ENCODE peak calls at places on chromosomes 16 and 17, in four cellular contexts. E, O, N and Z are unnamed samples.

GRCh38 chr17:45370949-45371413 is 54.2 kb upstream of the MAP3K14 start:
- DNase-seq in E (no peak), O (no peak), N (no peak), Z (no peak)

GRCh38 chr17:78128616-78129384 is at the start of gene TMC6:
- DNase-seq in E (peak), O (peak), N (peak), Z (no peak)

GRCh38 chr17:79125503-79125902 is 50.9 kb downstream of the ENGASE start:
- DNase-seq in E (peak), O (no peak), N (no peak), Z (no peak)

GRCh38 chr17:80005360-80006338 is 30.0 kb downstream of the TBC1D16 start:
- DNase-seq in E (peak), O (peak), N (peak), Z (no peak)

GRCh38 chr17:57327176-57327970 is 71.0 kb downstream of the MSI2 start:
- DNase-seq in E (no peak), O (no peak), N (no peak), Z (no peak)

GRCh38 chr16:21156767-21157467 is 1.6 kb upstream of the LDAF1 start:
- DNase-seq in E (peak), O (peak), N (peak), Z (peak)

GRCh38 chr16:13378151-13378550 is 476.8 kb downstream of the SHISA9 start:
- DNase-seq in E (no peak), O (no peak), N (no peak), Z (no peak)

GRCh38 chr16:17571499-17572093 is 100.8 kb upstream of the XYLT1 start:
- DNase-seq in E (no peak), O (no peak), N (no peak), Z (no peak)

GRCh38 chr17:2071421-2072281 is 16.7 kb downstream of the HIC1 start:
- DNase-seq in E (no peak), O (no peak), N (no peak), Z (peak)

GRCh38 chr16:70723740-70724145 is 37.9 kb upstream of the MTSS2 start:
- DNase-seq in E (no peak), O (no peak), N (no peak), Z (no peak)

GRCh38 chr17:17730250-17730935 is 49.1 kb downstream of the RAI1 start:
- DNase-seq in E (no peak), O (no peak), N (no peak), Z (no peak)

GRCh38 chr17:47301831-47302230 is 21.9 kb upstream of the EFCAB13 start:
- DNase-seq in E (no peak), O (no peak), N (no peak), Z (no peak)

GRCh38 chr16:10145636-10146035 is 36.6 kb downstream of the GRIN2A start:
- DNase-seq in E (no peak), O (no peak), N (no peak), Z (no peak)

GRCh38 chr17:50615818-50616217 is 18.9 kb upstream of the ABCC3 start:
- DNase-seq in E (no peak), O (no peak), N (no peak), Z (no peak)

GRCh38 chr17:48261297-48261880 is 153.8 kb downstream of the SNX11 start:
- DNase-seq in E (peak), O (peak), N (peak), Z (no peak)

GRCh38 chr17:36657763-36658490 is 56.5 kb downstream of the MRM1 start:
- DNase-seq in E (peak), O (peak), N (peak), Z (no peak)

GRCh38 chr16:58177347-58177710 is 20.6 kb downstream of the CSNK2A2 start:
- DNase-seq in E (no peak), O (no peak), N (no peak), Z (no peak)

GRCh38 chr16:53708490-53708889 is 4.5 kb downstream of the FTO start:
- DNase-seq in E (no peak), O (no peak), N (no peak), Z (no peak)

GRCh38 chr17:4789701-4789950 is 862 bp downstream of the GLTPD2 start:
- DNase-seq in E (no peak), O (no peak), N (no peak), Z (no peak)

GRCh38 chr16:23508589-23509440 is 1.5 kb downstream of the GGA2 start:
- DNase-seq in E (peak), O (peak), N (peak), Z (peak)

GRCh38 chr17:50715471-50715870 is 3.9 kb upstream of the LUC7L3 start:
- DNase-seq in E (no peak), O (no peak), N (no peak), Z (peak)

GRCh38 chr17:42563543-42563942 is 1.6 kb downstream of the COASY start:
- DNase-seq in E (no peak), O (no peak), N (no peak), Z (no peak)

GRCh38 chr17:3556905-3557767 is 476 bp downstream of the TRPV3 start:
- DNase-seq in E (no peak), O (no peak), N (no peak), Z (no peak)

GRCh38 chr16:15996432-15997109 is 47.2 kb downstream of the ABCC1 start:
- DNase-seq in E (no peak), O (peak), N (peak), Z (peak)

GRCh38 chr16:637081-638018 is 1.2 kb upstream of the METTL26 start:
- DNase-seq in E (peak), O (peak), N (peak), Z (peak)

GRCh38 chr17:63309021-63309420 is 137.1 kb downstream of the CYB561 start:
- DNase-seq in E (no peak), O (no peak), N (no peak), Z (peak)

GRCh38 chr17:62064029-62064790 is 868 bp downstream of the MED13 start:
- DNase-seq in E (no peak), O (peak), N (no peak), Z (peak)

GRCh38 chr17:78214016-78214705 is at the start of gene BIRC5:
- DNase-seq in E (peak), O (peak), N (peak), Z (peak)

GRCh38 chr17:76735006-76735405 is 2.1 kb downstream of the SRSF2 start:
- DNase-seq in E (peak), O (peak), N (no peak), Z (no peak)

GRCh38 chr17:17675416-17675815 is 5.8 kb upstream of the RAI1 start:
- DNase-seq in E (no peak), O (no peak), N (no peak), Z (no peak)

GRCh38 chr17:7440823-7441174 is 1.5 kb downstream of the FGF11 start:
- DNase-seq in E (peak), O (peak), N (peak), Z (peak)

GRCh38 chr16:72956124-72957064 is 91.5 kb downstream of the ZFHX3 start:
- DNase-seq in E (no peak), O (no peak), N (no peak), Z (no peak)

GRCh38 chr17:11618861-11619566 is 20.7 kb downstream of the DNAH9 start:
- DNase-seq in E (no peak), O (no peak), N (no peak), Z (no peak)

GRCh38 chr17:4750606-4751005 is 10.9 kb upstream of the CXCL16 start:
- DNase-seq in E (no peak), O (no peak), N (no peak), Z (no peak)

GRCh38 chr16:11743308-11744074 is 834 bp upstream of the TXNDC11 start:
- DNase-seq in E (no peak), O (peak), N (no peak), Z (peak)

GRCh38 chr17:1493291-1493980 is 950 bp upstream of the MYO1C start:
- DNase-seq in E (no peak), O (no peak), N (no peak), Z (no peak)

DNA sequence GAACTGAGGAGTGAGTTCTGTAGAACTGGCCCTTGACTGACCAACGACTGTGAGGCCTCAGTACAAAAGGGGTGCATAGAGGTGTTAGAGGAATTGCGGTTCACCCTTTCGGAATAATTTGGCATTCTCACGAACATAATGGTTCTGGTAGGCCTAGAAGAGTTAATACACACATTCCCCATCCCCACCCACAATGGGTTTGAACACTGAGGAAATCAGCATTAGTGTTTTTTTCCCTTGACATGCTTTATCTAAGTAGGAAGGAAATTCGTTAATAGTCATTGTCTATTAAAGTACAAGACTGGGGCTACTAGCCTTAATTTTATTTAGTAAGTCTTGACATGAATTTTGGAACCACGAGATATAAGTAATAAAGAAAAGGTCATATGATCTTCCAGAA is 113.5 kb upstream of the MON1B start:
- DNase-seq in E (peak), O (no peak), N (no peak), Z (no peak)
- H3K9ac ChIP-seq in E (no peak), O (no peak), N (no peak), Z (no peak)

GRCh38 chr17:75261336-75262111 is at the start of the genes GGA3 and MRPS7:
- DNase-seq in E (peak), O (peak), N (peak), Z (peak)

GRCh38 chr17:75265614-75266314 is 4.1 kb downstream of the MRPS7 start:
- DNase-seq in E (no peak), O (no peak), N (no peak), Z (no peak)

GRCh38 chr17:75262112-75262606 is 480 bp downstream of the MRPS7 start:
- DNase-seq in E (peak), O (peak), N (peak), Z (no peak)

GRCh38 chr17:75260679-75261335 is 599 bp downstream of the GGA3 start:
- DNase-seq in E (no peak), O (no peak), N (no peak), Z (no peak)

DNA sequence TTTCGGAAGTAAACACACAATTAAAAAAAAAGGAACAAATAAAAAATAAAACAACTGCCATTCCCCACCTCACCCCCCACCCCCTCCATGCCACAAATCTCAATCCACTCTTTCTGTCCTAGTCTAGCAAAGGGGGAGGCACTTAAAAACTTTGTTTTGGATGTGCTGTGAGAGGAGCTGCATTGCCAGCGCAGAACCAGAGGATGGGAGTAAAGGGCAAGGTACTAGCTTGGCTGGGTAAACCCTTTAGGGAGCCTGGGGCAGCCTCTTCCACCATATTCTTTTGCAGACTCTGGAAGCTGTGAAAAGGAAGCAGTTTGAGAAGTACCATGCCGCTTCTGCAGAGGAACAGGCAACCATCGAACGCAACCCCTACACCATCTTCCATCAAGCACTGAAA is 1.4 kb downstream of the MRPS7 start:
- DNase-seq in E (no peak), O (no peak), N (peak), Z (no peak)
- H3K9ac ChIP-seq in E (peak), O (peak), N (peak), Z (peak)

DNA sequence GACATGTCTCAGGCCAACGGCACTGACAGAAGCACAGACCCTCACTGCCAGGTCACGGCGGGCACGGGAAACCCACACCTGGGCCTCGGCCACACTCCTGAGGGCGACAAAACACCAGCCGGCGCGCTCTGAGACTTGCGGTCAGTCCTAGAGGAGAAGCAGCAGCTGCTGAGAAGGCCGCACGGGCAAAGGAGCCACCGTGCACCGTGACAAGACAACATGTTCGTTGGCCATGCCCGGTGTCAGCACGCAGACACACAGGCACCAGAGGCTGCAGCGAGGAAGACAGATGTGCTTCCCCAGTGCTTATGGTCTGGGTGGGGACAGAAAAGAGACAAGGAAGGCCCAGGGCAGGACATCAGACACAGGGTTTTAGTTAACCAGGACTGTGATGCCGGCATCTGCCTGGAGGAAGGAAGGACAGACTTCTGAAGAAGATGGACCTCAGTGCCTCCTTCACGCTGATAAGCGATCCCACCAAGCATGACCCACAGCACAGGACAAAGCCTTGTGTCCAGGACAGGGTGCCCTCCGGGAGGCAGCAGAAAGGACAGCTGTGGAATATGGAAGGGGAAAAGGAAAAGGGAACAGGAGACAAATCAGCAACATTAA is 84.0 kb downstream of the ANKRD11 start:
- DNase-seq in E (no peak), O (no peak), N (no peak), Z (no peak)
- H3K9ac ChIP-seq in E (no peak), O (no peak), N (peak), Z (no peak)

DNA sequence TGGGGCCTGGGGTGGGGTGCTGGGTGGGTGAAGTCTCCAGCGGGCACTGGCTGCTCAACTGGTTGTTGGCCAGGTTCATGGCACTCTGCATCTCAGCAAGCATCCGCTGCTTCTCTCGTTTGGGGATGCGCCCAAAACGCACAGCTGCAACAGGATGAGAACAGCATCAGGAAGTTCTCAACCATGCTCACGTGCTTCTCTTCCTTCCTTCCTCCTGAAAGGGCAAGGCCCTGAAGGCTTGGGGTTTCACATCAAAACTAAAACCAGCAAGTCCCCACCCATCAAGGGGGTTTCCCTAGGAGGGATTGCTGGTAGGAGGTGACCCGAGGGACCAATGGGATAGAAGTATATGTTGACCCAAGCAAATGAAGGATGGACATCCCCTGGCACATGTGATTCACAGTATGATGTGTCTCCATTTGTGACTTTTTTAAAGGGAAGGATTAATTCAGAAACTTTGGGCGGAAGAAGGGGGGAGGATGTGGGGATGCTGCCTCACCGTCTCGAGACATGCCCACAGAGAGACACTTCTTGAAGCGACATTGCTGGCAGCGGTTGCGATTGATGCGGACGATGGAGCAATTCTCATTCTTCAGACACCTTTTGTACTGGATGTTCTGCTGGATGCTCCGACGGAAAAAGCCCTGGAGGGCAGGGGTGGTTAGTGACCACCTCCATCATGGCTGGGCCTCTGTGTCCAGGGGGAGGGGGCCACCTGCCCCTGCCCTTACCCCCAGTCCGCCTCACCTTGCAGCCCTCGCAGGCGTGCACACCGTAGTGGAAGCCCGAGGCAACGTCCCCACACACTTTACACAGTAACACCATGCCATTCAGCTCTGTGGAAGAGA is 4.2 kb downstream of the NR1D1 start:
- DNase-seq in E (no peak), O (no peak), N (no peak), Z (no peak)
- H3K9ac ChIP-seq in E (no peak), O (no peak), N (no peak), Z (no peak)

GRCh38 chr16:1977875-1978268 is 3.4 kb downstream of the NOXO1 start:
- DNase-seq in E (no peak), O (no peak), N (no peak), Z (no peak)

GRCh38 chr16:1979271-1980025 is 1.8 kb downstream of the NOXO1 start:
- DNase-seq in E (peak), O (no peak), N (peak), Z (no peak)

GRCh38 chr16:1980026-1980769 is 1.1 kb downstream of the NOXO1 start:
- DNase-seq in E (peak), O (no peak), N (no peak), Z (no peak)

GRCh38 chr16:1976951-1977874 is 4.1 kb downstream of the NOXO1 start:
- DNase-seq in E (no peak), O (no peak), N (no peak), Z (no peak)

GRCh38 chr16:1978476-1979120 is 2.7 kb downstream of the NOXO1 start:
- DNase-seq in E (no peak), O (no peak), N (no peak), Z (no peak)
- H3K9ac ChIP-seq in E (no peak), O (no peak), N (peak), Z (no peak)